ENCODE peak calls at places on chromosomes 7 and 10, in seven cellular contexts. V is GM20000, Q is mammary epithelial cell, W is PC-3, M is fibroblast of mammary gland, N is HFF-Myc, R is lower leg skin. C is an unnamed sample.

GRCh38 chr7:158556721-158557440 is 30.7 kb downstream of the PTPRN2 start:
- DNase-seq in R (no peak), V (no peak), M (no peak), W (no peak), N (no peak), Q (no peak), C (no peak)

GRCh38 chr7:5646846-5647245 is 134.6 kb downstream of the RNF216 start:
- DNase-seq in W (no peak), R (no peak), M (peak; percentile 87), N (no peak), V (no peak), Q (peak; percentile 98), C (no peak)

GRCh38 chr10:55091691-55092328 is 290.8 kb upstream of the PCDH15 start:
- DNase-seq in M (peak; percentile 6), N (no peak), W (peak; percentile 54), V (peak; percentile 3), Q (no peak), R (no peak), C (no peak)

GRCh38 chr7:620052-620451 is 100.4 kb upstream of the PDGFA start:
- DNase-seq in N (no peak), W (peak; percentile 39), Q (peak; percentile 28), M (peak; percentile 77), V (no peak), R (no peak), C (no peak)

GRCh38 chr10:109183366-109183765 is 739.9 kb downstream of the XPNPEP1 start:
- DNase-seq in W (peak; percentile 23), M (peak; percentile 5), N (no peak), V (no peak), Q (peak; percentile 4), R (no peak), C (no peak)

GRCh38 chr7:66634816-66635215 is 6.1 kb downstream of the KCTD7 start:
- DNase-seq in V (no peak), Q (no peak), N (no peak), M (peak; percentile 21), W (no peak), R (no peak), C (no peak)

GRCh38 chr10:101110856-101111523 is 20.1 kb upstream of the TLX1 start:
- DNase-seq in W (peak; percentile 15), R (no peak), M (no peak), V (no peak), N (no peak), Q (no peak), C (no peak)

GRCh38 chr7:66505531-66506451 is 122.9 kb upstream of the KCTD7 start:
- DNase-seq in V (no peak), W (no peak), R (no peak), N (no peak), Q (no peak), M (peak; percentile 17), C (no peak)

GRCh38 chr7:16960566-16960965 is 78.8 kb upstream of the AGR3 start:
- DNase-seq in M (no peak), W (no peak), R (no peak), N (no peak), Q (no peak), V (no peak), C (no peak)

GRCh38 chr10:110629680-110630191 is 14.4 kb upstream of the RBM20 start:
- DNase-seq in M (no peak), W (peak; percentile 98), V (no peak), N (no peak), R (no peak), Q (peak; percentile 80), C (no peak)

GRCh38 chr10:124869941-124870340 is 68.3 kb downstream of the ABRAXAS2 start:
- DNase-seq in R (no peak), W (no peak), M (no peak), N (no peak), Q (no peak), V (no peak), C (no peak)

GRCh38 chr10:91465261-91465660 is 55.1 kb downstream of the HECTD2 start:
- DNase-seq in W (no peak), Q (no peak), M (no peak), V (no peak), N (no peak), R (no peak), C (no peak)

GRCh38 chr10:30587522-30588031 is 42.0 kb downstream of the LYZL2 start:
- DNase-seq in R (peak; percentile 27), V (peak; percentile 75), W (no peak), N (no peak), Q (peak; percentile 35), M (no peak), C (no peak)

GRCh38 chr7:38744746-38745145 is 113.6 kb upstream of the AMPH start:
- DNase-seq in R (no peak), W (peak; percentile 74), Q (peak; percentile 83), V (no peak), M (peak; percentile 76), N (no peak), C (no peak)

GRCh38 chr10:35546824-35547225 is 58.3 kb upstream of the GJD4 start:
- DNase-seq in V (no peak), W (peak; percentile 100), R (no peak), Q (peak; percentile 95), M (no peak), N (no peak), C (no peak)
- TF ChIP-seq CTCF in V (no peak), W (peak; percentile 78), R (no peak), Q (no peak), M (no peak), N (no peak), C (no peak)

DNA sequence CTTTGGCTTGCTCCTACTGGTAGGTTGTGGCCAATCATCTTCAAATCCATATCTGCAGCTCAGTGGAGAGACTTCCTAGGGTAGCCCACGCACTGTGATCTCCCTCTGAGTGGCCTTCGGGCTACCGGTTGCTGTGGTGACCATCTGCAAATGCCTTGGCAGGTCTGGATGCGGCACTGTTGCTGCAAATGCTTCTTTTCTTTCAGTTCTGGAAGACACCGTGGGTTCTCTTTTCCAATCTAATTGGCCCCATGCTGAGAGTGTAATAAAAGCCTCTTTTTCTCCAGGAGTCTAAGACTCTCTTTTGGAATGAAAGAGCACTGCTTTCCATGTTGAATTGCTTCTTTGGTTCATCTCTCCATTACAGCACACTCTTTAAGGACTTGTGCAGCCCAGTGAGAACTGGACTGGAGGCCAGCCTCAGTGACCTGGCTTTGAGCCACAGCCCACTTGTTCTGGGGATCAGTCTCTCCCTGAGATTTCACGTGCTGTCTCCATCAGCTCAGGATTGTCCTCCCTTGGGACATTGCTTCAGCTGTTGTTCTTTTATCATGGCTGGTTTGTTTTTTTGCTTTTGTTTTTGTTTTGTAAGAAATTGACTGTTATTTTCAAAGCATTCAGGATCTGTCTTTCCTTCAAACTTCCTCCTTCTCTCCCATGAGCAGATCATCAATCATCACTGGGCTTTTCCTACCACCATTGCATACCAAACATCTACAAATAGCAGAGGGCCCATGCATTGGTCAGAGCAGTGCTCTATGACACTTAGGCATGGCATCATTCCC is 286.6 kb downstream of the BMPER start:
- DNase-seq in M (peak; percentile 19), R (no peak), W (no peak), V (no peak), Q (no peak), N (no peak), C (no peak)
- TF ChIP-seq CTCF in M (no peak), R (no peak), W (no peak), V (no peak), Q (no peak), N (no peak), C (no peak)

GRCh38 chr10:56785292-56785691 is 424.2 kb upstream of the ZWINT start:
- DNase-seq in W (no peak), V (no peak), M (no peak), Q (no peak), R (no peak), N (no peak), C (no peak)

DNA sequence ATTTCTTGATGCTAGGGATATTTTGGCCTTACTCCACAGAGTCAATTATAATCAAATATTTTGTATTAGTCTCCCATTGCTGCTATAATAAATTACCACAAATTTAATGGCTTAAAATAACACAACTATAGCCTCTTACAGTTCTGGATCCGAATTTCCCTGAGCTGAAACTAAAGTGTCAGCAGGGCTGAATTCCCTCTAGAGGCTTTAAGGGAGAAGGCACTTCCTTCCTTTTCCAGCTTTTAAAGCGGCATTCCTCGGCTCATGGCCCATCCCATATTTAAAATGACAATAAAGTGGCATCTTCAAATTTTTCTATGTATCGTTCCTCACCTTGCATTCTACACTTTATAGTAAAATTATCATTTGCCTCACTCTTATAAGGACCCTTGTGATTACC is 421.4 kb upstream of the ZWINT start:
- DNase-seq in W (no peak), V (no peak), Q (no peak), M (no peak), N (no peak), R (no peak), C (no peak)
- TF ChIP-seq CTCF in W (peak; percentile 20), V (no peak), Q (no peak), M (no peak), N (no peak), R (no peak), C (peak; percentile 43)

DNA sequence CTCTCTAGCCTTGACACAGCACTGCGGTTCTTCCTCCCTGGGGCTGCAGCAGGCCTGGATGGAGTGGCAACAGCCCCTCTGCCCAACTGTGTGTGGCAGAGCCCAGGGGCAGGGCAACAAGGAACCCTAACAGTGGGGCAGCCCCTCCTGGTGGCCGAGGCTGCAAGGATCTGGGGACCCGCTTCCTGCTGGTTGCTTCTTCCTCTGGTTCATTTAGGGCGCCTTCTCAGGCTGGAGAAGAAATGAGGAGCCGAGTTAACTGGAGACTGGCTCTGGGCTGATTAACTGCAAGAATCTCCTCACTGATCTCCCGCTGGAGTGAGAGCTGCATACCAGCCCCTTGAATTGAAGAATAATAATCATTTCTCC is 80.1 kb upstream of the EMX2 start:
- DNase-seq in N (no peak), W (no peak), Q (no peak), V (no peak), M (no peak), R (no peak), C (no peak)
- TF ChIP-seq CTCF in N (peak; percentile 43), W (no peak), Q (no peak), V (no peak), M (peak; percentile 16), R (no peak), C (peak; percentile 28)

GRCh38 chr10:57338823-57339558 is 928.7 kb downstream of the IPMK start:
- DNase-seq in R (no peak), W (peak; percentile 86), M (peak; percentile 48), V (peak; percentile 48), N (peak; percentile 15), Q (peak; percentile 12), C (no peak)

GRCh38 chr10:57336865-57337264 is 930.8 kb downstream of the IPMK start:
- DNase-seq in N (no peak), Q (no peak), R (no peak), W (no peak), M (no peak), V (no peak), C (no peak)

GRCh38 chr10:57336339-57336738 is 931.4 kb downstream of the IPMK start:
- DNase-seq in N (no peak), R (no peak), V (no peak), Q (no peak), M (no peak), W (no peak), C (no peak)

DNA sequence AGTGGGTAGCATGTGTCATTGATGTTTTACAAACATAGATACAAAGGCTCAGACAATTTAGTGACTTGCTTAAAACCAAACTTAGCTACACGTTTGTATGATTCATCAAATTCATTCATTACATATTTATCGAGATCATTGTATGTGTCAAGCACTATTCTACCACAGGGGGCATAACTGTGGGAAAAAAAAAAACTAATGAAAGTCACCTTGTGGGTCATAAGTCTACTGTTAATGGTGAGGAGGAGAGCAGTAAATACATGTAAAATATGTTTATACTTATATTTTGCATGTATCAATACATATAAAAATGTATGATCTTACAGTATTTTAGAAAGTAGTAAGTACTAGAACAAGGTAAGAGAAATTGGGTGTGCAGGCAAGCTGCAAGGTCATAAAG is 933.8 kb downstream of the IPMK start:
- DNase-seq in W (peak; percentile 33), N (no peak), R (no peak), M (no peak), Q (no peak), V (no peak), C (no peak)
- TF ChIP-seq CTCF in W (peak; percentile 49), N (no peak), R (no peak), M (no peak), Q (no peak), V (no peak), C (peak; percentile 49)